ENCODE peak calls at places on chromosomes 6 and 20, in four cellular contexts. D is HepG2, I is HCT116, P is K562. H is an unnamed sample.

GRCh38 chr6:56347526-56347925 is 100.1 kb upstream of the COL21A1 start:
- DNase-seq in I (no peak), P (no peak), D (no peak), H (no peak)

GRCh38 chr20:25042531-25043498 is 15.1 kb downstream of the ACSS1 start:
- DNase-seq in I (no peak), P (no peak), D (no peak), H (no peak)

GRCh38 chr20:2757001-2757400 is 43.4 kb downstream of the CPXM1 start:
- DNase-seq in D (no peak), I (no peak), P (no peak), H (no peak)

GRCh38 chr20:60851826-60852704 is 400.0 kb upstream of the CDH4 start:
- DNase-seq in I (no peak), D (peak; percentile 8), P (no peak), H (no peak)

GRCh38 chr20:33830371-33830770 is 19.2 kb downstream of the CHMP4B start:
- DNase-seq in I (no peak), P (no peak), D (no peak), H (no peak)

GRCh38 chr20:49893242-49894072 is 21.9 kb downstream of the SPATA2 start:
- DNase-seq in P (no peak), I (no peak), D (no peak), H (no peak)

GRCh38 chr6:27755768-27756167 is 156.4 kb downstream of the OR2B2 start:
- DNase-seq in P (no peak), I (no peak), D (no peak), H (no peak)

GRCh38 chr6:8619853-8620252 is 184.5 kb upstream of the SLC35B3 start:
- DNase-seq in P (no peak), D (no peak), I (no peak), H (no peak)

GRCh38 chr6:148776321-148776966 is 29.6 kb downstream of the UST start:
- DNase-seq in D (no peak), P (no peak), I (no peak), H (no peak)

GRCh38 chr20:49028684-49029083 is 17.4 kb upstream of the CSE1L start:
- DNase-seq in P (peak; percentile 32), D (peak; percentile 58), I (no peak), H (no peak)

GRCh38 chr20:46027245-46027853 is 1.7 kb upstream of the SLC12A5 start:
- DNase-seq in P (peak; percentile 51), D (peak; percentile 63), I (no peak), H (no peak)

GRCh38 chr20:1802385-1803215 is 92.6 kb upstream of the SIRPA start:
- DNase-seq in P (peak; percentile 9), I (no peak), D (peak; percentile 67), H (no peak)

GRCh38 chr6:6843777-6844176 is 255.3 kb downstream of the LY86 start:
- DNase-seq in I (no peak), D (no peak), P (no peak), H (no peak)

DNA sequence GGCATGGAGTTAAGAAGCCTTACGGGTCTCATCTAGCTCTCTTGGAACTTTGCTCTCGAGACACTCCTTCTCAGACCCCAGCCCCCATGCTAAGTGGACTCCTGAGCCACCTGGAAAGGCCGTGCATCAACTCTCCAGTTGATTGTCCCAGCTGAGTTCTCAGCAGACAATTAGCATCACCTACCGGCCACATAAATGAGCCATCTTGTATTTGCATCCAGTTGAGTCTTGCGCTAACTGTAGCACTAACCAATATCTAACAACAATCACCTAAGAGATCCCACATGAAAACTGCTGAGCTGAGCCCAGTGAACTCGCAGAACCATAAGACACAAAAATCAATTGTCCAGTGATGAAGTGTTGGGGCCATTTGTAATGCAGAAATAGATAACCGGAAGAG is 49.7 kb downstream of the PCNA start:
- DNase-seq in D (no peak), I (no peak), P (no peak), H (no peak)
- TF ChIP-seq TCF7L2 in D (no peak), I (no peak), P (no peak), H (no peak)

GRCh38 chr6:125434760-125435159 is 133.0 kb upstream of the HDDC2 start:
- DNase-seq in D (no peak), P (no peak), I (no peak), H (no peak)

GRCh38 chr6:125432014-125432413 is 130.2 kb upstream of the HDDC2 start:
- DNase-seq in D (no peak), I (no peak), P (no peak), H (no peak)

DNA sequence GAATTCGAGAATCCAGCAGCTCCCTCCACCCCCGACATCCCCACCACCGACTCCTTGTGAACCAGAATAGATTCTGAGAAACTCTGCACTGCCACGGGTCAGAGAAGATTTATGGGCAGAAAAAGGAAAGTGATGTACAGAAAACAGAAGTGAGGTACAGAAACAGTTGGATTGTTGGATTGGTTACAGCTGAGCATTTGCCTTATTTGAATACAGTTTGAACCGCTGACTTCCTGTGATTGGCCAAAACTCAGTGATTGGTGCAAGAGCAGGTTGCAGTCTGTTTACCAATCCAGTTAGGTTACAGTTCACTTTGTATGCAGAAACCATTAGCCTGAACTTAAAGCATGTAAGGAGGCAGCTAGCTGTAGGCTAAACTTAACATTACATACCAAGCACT is 131.2 kb upstream of the HDDC2 start:
- DNase-seq in D (no peak), P (no peak), I (no peak), H (no peak)
- TF ChIP-seq CTCF in D (no peak), P (no peak), I (no peak), H (no peak)

DNA sequence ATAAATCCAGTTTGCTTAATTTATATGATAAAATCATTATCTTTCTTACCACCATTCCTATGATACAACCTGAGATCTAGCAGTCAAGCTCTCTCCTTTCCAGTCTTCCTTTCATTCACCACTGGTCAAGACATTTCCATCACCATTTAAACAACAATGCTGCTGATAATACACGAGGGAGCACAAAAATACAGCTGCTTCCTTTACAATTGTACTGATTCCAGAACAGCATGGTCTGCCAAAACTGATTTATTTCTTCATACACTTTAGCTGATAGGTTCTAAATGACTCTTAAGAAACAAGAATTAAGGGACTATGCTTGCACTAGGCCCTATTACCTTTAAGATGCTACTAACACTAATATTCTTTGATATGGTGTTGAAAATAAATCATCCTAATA is 65.0 kb downstream of the EPM2A start:
- DNase-seq in I (no peak), P (no peak), D (no peak), H (no peak)
- H3K27ac ChIP-seq in I (no peak overlapping the region), P (no peak overlapping the region), D (no peak overlapping the region), H (no peak overlapping the region)

DNA sequence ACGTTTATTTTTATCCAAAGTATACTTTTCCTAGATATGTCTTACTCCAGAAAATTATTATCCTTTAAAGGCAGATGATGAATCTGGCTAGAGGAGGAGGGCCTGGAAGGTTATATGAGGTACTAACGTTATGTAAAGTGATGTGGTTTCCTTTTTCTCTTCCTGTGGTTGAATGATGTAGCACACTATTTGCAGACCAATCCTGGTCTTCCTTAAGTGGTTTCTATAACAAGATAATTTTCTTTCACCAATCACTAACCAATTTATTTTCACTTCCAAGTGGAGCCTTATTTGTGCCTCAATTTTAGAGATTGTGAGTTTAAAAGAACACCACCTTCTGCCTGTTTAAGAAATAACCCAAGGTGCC is 154.6 kb upstream of the SOX4 start:
- DNase-seq in D (no peak), I (no peak), P (no peak), H (no peak)
- TF ChIP-seq TCF7L2 in D (no peak), I (no peak), P (no peak), H (no peak)

GRCh38 chr6:153588328-153588727 is 450.7 kb upstream of the OPRM1 start:
- DNase-seq in I (no peak), D (no peak), P (no peak), H (no peak)

GRCh38 chr6:153595903-153596302 is 443.1 kb upstream of the OPRM1 start:
- DNase-seq in P (no peak), D (no peak), I (no peak), H (no peak)

DNA sequence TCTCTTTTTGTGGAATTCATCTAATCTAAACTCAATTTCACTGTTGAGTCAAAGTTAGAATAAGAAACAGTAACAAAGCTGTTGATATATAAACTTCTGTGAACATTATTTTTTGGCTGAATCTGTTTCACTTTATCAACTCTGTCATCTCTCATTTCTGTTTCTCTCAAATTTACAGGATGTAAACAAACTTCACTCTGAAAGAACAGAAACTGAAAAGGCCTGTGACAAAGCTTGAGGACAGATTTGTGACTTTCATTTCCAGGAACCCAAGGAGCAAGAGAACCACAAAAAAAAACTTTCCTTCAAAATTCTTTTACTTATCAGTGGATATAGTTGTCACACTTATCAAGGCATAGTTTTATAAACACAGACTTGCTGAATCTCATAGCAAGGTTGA is 447.9 kb upstream of the OPRM1 start:
- DNase-seq in P (no peak), I (no peak), D (no peak), H (no peak)
- TF ChIP-seq CTCF in P (no peak), I (no peak), D (no peak), H (no peak)